ENCODE peak calls at places on chromosomes 13 and 19, in seven cellular contexts. C is neural crest cell; H is stimulated activated CD4-positive, alpha-beta T cell treated with anti-CD3 and anti-CD28 coated beads, Interleukin-12 subunit alpha, Interleukin-12 subunit beta, amount 100 ng/mL, for 4 hours; T is choroid plexus epithelial cell; Z is mesendoderm; M is brain microvascular endothelial cell; Q is cortex of kidney. Y is an unnamed sample.

GRCh38 chr19:7391218-7391670 is 42.5 kb downstream of the ARHGEF18 start:
- DNase-seq in M (peak), Z (no peak), T (peak), H (no peak), Q (no peak), C (no peak), Y (peak)

GRCh38 chr13:111178417-111178816 is 63.3 kb downstream of the ARHGEF7 start:
- DNase-seq in Q (no peak), M (no peak), T (peak), Z (no peak), H (no peak), C (no peak), Y (no peak)

GRCh38 chr19:6238643-6239281 is 41.0 kb downstream of the MLLT1 start:
- DNase-seq in Q (no peak), M (no peak), Z (no peak), H (no peak), T (peak), C (no peak), Y (no peak)

GRCh38 chr13:20525144-20525600 is 485 bp downstream of the CRYL1 start:
- DNase-seq in M (no peak), H (peak), C (no peak), Q (no peak), T (no peak), Z (peak), Y (no peak)

GRCh38 chr19:46716013-46716671 is 772 bp downstream of the PRKD2 start:
- DNase-seq in Z (peak), T (no peak), H (no peak), C (peak), M (no peak), Q (no peak), Y (no peak)

GRCh38 chr13:78958019-78958418 is 299.1 kb upstream of the OBI1 start:
- DNase-seq in M (no peak), T (no peak), Q (no peak), Z (no peak), C (no peak), H (no peak), Y (no peak)

GRCh38 chr19:35052599-35053190 is 11.2 kb downstream of the HPN start:
- DNase-seq in Z (no peak), C (no peak), M (no peak), Q (no peak), T (no peak), H (no peak), Y (no peak)

GRCh38 chr19:9839415-9839814 is 4.3 kb downstream of the PIN1 start:
- DNase-seq in C (no peak), M (no peak), H (no peak), Z (no peak), Q (no peak), T (peak), Y (no peak)

GRCh38 chr13:37695200-37695599 is 96.6 kb upstream of the POSTN start:
- DNase-seq in T (no peak), M (peak), Q (no peak), C (no peak), H (no peak), Z (peak), Y (no peak)

GRCh38 chr13:93496985-93497673 is 270.5 kb downstream of the GPC6 start:
- DNase-seq in T (peak), H (no peak), C (no peak), Q (no peak), Z (peak), M (no peak), Y (no peak)

GRCh38 chr19:29596885-29597525 is 9.1 kb upstream of the POP4 start:
- DNase-seq in C (no peak), M (peak), Q (no peak), T (peak), H (no peak), Z (peak), Y (no peak)

GRCh38 chr13:41019027-41019487 is at the start of gene ELF1:
- DNase-seq in T (peak), C (no peak), Z (peak), Q (no peak), M (peak), H (no peak), Y (peak)

GRCh38 chr13:31846182-31846938 is 107.0 kb downstream of the RXFP2 start:
- DNase-seq in Z (peak), Q (no peak), C (peak), H (peak), M (peak), T (peak), Y (peak)

GRCh38 chr13:98405107-98405571 is 171.8 kb downstream of the STK24 start:
- DNase-seq in H (no peak), Z (peak), M (no peak), C (peak), T (peak), Q (no peak), Y (no peak)

GRCh38 chr19:29478578-29479565 is 46.9 kb upstream of the VSTM2B start:
- DNase-seq in C (peak), T (no peak), Q (no peak), H (no peak), Z (peak), M (no peak), Y (no peak)